ENCODE peak calls at places on chromosomes 11 and 22, in nine cellular contexts. One of them, this sample, is unnamed.

GRCh38 chr22:21009638-21010425 is 5.1 kb upstream of the P2RX6 start:
- DNase-seq in stomach: peak
- DNase-seq in progenitor cell of endocrine pancreas: peak
- DNase-seq in tibial nerve: no peak
- DNase-seq in mucosa of descending colon: no peak
- DNase-seq in GM13976: no peak
- DNase-seq in prostate gland: peak
- DNase-seq in AG09319: no peak
- DNase-seq in NB4: peak
- DNase-seq in this sample: peak

GRCh38 chr11:86464509-86465221 is 90.0 kb downstream of the CCDC81 start:
- DNase-seq in prostate gland: no peak
- DNase-seq in AG09319: no peak
- DNase-seq in progenitor cell of endocrine pancreas: no peak
- DNase-seq in NB4: no peak
- DNase-seq in GM13976: no peak
- DNase-seq in tibial nerve: no peak
- DNase-seq in stomach: no peak
- DNase-seq in mucosa of descending colon: no peak
- DNase-seq in this sample: no peak

GRCh38 chr11:43923327-43924111 is 18.9 kb upstream of the C11orf96 start:
- DNase-seq in mucosa of descending colon: no peak
- DNase-seq in NB4: no peak
- DNase-seq in GM13976: no peak
- DNase-seq in tibial nerve: peak
- DNase-seq in stomach: no peak
- DNase-seq in AG09319: no peak
- DNase-seq in prostate gland: no peak
- DNase-seq in progenitor cell of endocrine pancreas: no peak
- DNase-seq in this sample: peak

GRCh38 chr11:30510750-30511149 is 75.4 kb downstream of the MPPED2 start:
- DNase-seq in tibial nerve: no peak
- DNase-seq in prostate gland: no peak
- DNase-seq in NB4: no peak
- DNase-seq in progenitor cell of endocrine pancreas: no peak
- DNase-seq in AG09319: no peak
- DNase-seq in stomach: no peak
- DNase-seq in mucosa of descending colon: no peak
- DNase-seq in GM13976: no peak
- DNase-seq in this sample: no peak

GRCh38 chr22:17085277-17086091 is 684 bp downstream of the IL17RA start:
- DNase-seq in stomach: peak
- DNase-seq in prostate gland: no peak
- DNase-seq in tibial nerve: no peak
- DNase-seq in progenitor cell of endocrine pancreas: no peak
- DNase-seq in GM13976: no peak
- DNase-seq in mucosa of descending colon: peak
- DNase-seq in AG09319: no peak
- DNase-seq in NB4: peak
- DNase-seq in this sample: no peak

GRCh38 chr22:47587361-47587760 is 824.9 kb downstream of the TBC1D22A start:
- DNase-seq in AG09319: no peak
- DNase-seq in tibial nerve: no peak
- DNase-seq in NB4: no peak
- DNase-seq in prostate gland: no peak
- DNase-seq in stomach: peak
- DNase-seq in progenitor cell of endocrine pancreas: no peak
- DNase-seq in mucosa of descending colon: no peak
- DNase-seq in GM13976: no peak
- DNase-seq in this sample: no peak

GRCh38 chr11:32213223-32213622 is 122.3 kb downstream of the RCN1 start:
- DNase-seq in tibial nerve: no peak
- DNase-seq in NB4: peak
- DNase-seq in GM13976: no peak
- DNase-seq in AG09319: no peak
- DNase-seq in prostate gland: no peak
- DNase-seq in progenitor cell of endocrine pancreas: no peak
- DNase-seq in stomach: no peak
- DNase-seq in mucosa of descending colon: no peak
- DNase-seq in this sample: peak

GRCh38 chr11:76613901-76614300 is 56.6 kb downstream of the LRRC32 start:
- DNase-seq in prostate gland: no peak
- DNase-seq in AG09319: no peak
- DNase-seq in stomach: no peak
- DNase-seq in tibial nerve: no peak
- DNase-seq in GM13976: no peak
- DNase-seq in mucosa of descending colon: no peak
- DNase-seq in NB4: no peak
- DNase-seq in progenitor cell of endocrine pancreas: no peak
- DNase-seq in this sample: no peak

GRCh38 chr22:43425976-43426785 is 14.4 kb downstream of the MPPED1 start:
- DNase-seq in stomach: no peak
- DNase-seq in AG09319: no peak
- DNase-seq in prostate gland: no peak
- DNase-seq in mucosa of descending colon: no peak
- DNase-seq in NB4: no peak
- DNase-seq in tibial nerve: no peak
- DNase-seq in GM13976: no peak
- DNase-seq in progenitor cell of endocrine pancreas: no peak
- DNase-seq in this sample: no peak

GRCh38 chr22:35119494-35119893 is 53.5 kb downstream of the ISX start:
- DNase-seq in prostate gland: no peak
- DNase-seq in AG09319: no peak
- DNase-seq in tibial nerve: no peak
- DNase-seq in stomach: no peak
- DNase-seq in GM13976: no peak
- DNase-seq in progenitor cell of endocrine pancreas: no peak
- DNase-seq in mucosa of descending colon: no peak
- DNase-seq in NB4: no peak
- DNase-seq in this sample: no peak

GRCh38 chr22:37122598-37123180 is 13.2 kb upstream of the TMPRSS6 start:
- DNase-seq in mucosa of descending colon: no peak
- DNase-seq in GM13976: no peak
- DNase-seq in stomach: no peak
- DNase-seq in AG09319: no peak
- DNase-seq in NB4: no peak
- DNase-seq in prostate gland: no peak
- DNase-seq in tibial nerve: no peak
- DNase-seq in progenitor cell of endocrine pancreas: no peak
- DNase-seq in this sample: no peak

GRCh38 chr22:37726240-37726887 is 29.5 kb downstream of the TRIOBP start:
- DNase-seq in GM13976: peak
- DNase-seq in prostate gland: no peak
- DNase-seq in NB4: peak
- DNase-seq in tibial nerve: no peak
- DNase-seq in AG09319: no peak
- DNase-seq in mucosa of descending colon: no peak
- DNase-seq in stomach: no peak
- DNase-seq in progenitor cell of endocrine pancreas: no peak
- DNase-seq in this sample: peak

GRCh38 chr11:105799728-105800462 is 190.0 kb downstream of the GRIA4 start:
- DNase-seq in progenitor cell of endocrine pancreas: no peak
- DNase-seq in tibial nerve: no peak
- DNase-seq in GM13976: no peak
- DNase-seq in NB4: no peak
- DNase-seq in AG09319: no peak
- DNase-seq in prostate gland: no peak
- DNase-seq in stomach: no peak
- DNase-seq in mucosa of descending colon: no peak
- DNase-seq in this sample: no peak

GRCh38 chr22:43002198-43002577 is 12.8 kb downstream of the PACSIN2 start:
- DNase-seq in NB4: no peak
- DNase-seq in prostate gland: no peak
- DNase-seq in tibial nerve: no peak
- DNase-seq in mucosa of descending colon: peak
- DNase-seq in progenitor cell of endocrine pancreas: no peak
- DNase-seq in GM13976: no peak
- DNase-seq in AG09319: no peak
- DNase-seq in stomach: no peak
- DNase-seq in this sample: peak

GRCh38 chr22:21778705-21779363 is 43.2 kb upstream of the YPEL1 start:
- DNase-seq in AG09319: peak
- DNase-seq in GM13976: no peak
- DNase-seq in prostate gland: no peak
- DNase-seq in stomach: peak
- DNase-seq in NB4: no peak
- DNase-seq in tibial nerve: no peak
- DNase-seq in progenitor cell of endocrine pancreas: no peak
- DNase-seq in mucosa of descending colon: no peak
- DNase-seq in this sample: peak

GRCh38 chr11:444397-445144 is 2.8 kb upstream of the ANO9 start:
- DNase-seq in NB4: no peak
- DNase-seq in progenitor cell of endocrine pancreas: no peak
- DNase-seq in mucosa of descending colon: peak
- DNase-seq in GM13976: no peak
- DNase-seq in AG09319: no peak
- DNase-seq in prostate gland: no peak
- DNase-seq in tibial nerve: no peak
- DNase-seq in stomach: peak
- DNase-seq in this sample: peak

GRCh38 chr22:46895753-46896152 is 133.3 kb downstream of the TBC1D22A start:
- DNase-seq in NB4: peak
- DNase-seq in mucosa of descending colon: no peak
- DNase-seq in tibial nerve: no peak
- DNase-seq in prostate gland: no peak
- DNase-seq in AG09319: no peak
- DNase-seq in progenitor cell of endocrine pancreas: no peak
- DNase-seq in GM13976: no peak
- DNase-seq in stomach: peak
- DNase-seq in this sample: no peak

GRCh38 chr11:24234822-24235508 is 261.9 kb upstream of the LUZP2 start:
- DNase-seq in GM13976: no peak
- DNase-seq in AG09319: no peak
- DNase-seq in NB4: no peak
- DNase-seq in mucosa of descending colon: peak
- DNase-seq in progenitor cell of endocrine pancreas: no peak
- DNase-seq in stomach: peak
- DNase-seq in prostate gland: no peak
- DNase-seq in tibial nerve: no peak
- DNase-seq in this sample: peak

GRCh38 chr22:49921508-49922278 is 3.3 kb downstream of the CRELD2 start:
- DNase-seq in stomach: no peak
- DNase-seq in progenitor cell of endocrine pancreas: no peak
- DNase-seq in GM13976: no peak
- DNase-seq in mucosa of descending colon: no peak
- DNase-seq in prostate gland: no peak
- DNase-seq in tibial nerve: no peak
- DNase-seq in AG09319: no peak
- DNase-seq in NB4: no peak
- DNase-seq in this sample: no peak
- TF ChIP-seq CTCF in stomach: no peak
- TF ChIP-seq CTCF in progenitor cell of endocrine pancreas: no peak
- TF ChIP-seq CTCF in GM13976: no peak
- TF ChIP-seq CTCF in mucosa of descending colon: no peak
- TF ChIP-seq CTCF in prostate gland: no peak
- TF ChIP-seq CTCF in tibial nerve: no peak
- TF ChIP-seq CTCF in AG09319: no peak
- TF ChIP-seq CTCF in NB4: no peak
- TF ChIP-seq CTCF in this sample: no peak

GRCh38 chr11:80502511-80502910 is 1061.7 kb upstream of the TENM4 start:
- DNase-seq in mucosa of descending colon: no peak
- DNase-seq in AG09319: no peak
- DNase-seq in NB4: no peak
- DNase-seq in GM13976: no peak
- DNase-seq in tibial nerve: no peak
- DNase-seq in prostate gland: no peak
- DNase-seq in stomach: no peak
- DNase-seq in progenitor cell of endocrine pancreas: no peak
- DNase-seq in this sample: no peak
- TF ChIP-seq CTCF in mucosa of descending colon: no peak
- TF ChIP-seq CTCF in AG09319: no peak
- TF ChIP-seq CTCF in NB4: no peak
- TF ChIP-seq CTCF in GM13976: no peak
- TF ChIP-seq CTCF in tibial nerve: no peak
- TF ChIP-seq CTCF in prostate gland: no peak
- TF ChIP-seq CTCF in stomach: no peak
- TF ChIP-seq CTCF in progenitor cell of endocrine pancreas: peak
- TF ChIP-seq CTCF in this sample: no peak

GRCh38 chr11:115504279-115505158 is at the start of gene CADM1:
- DNase-seq in mucosa of descending colon: peak
- DNase-seq in GM13976: peak
- DNase-seq in AG09319: peak
- DNase-seq in tibial nerve: peak
- DNase-seq in prostate gland: peak
- DNase-seq in NB4: no peak
- DNase-seq in progenitor cell of endocrine pancreas: peak
- DNase-seq in stomach: peak
- DNase-seq in this sample: peak
- TF ChIP-seq CTCF in mucosa of descending colon: peak
- TF ChIP-seq CTCF in GM13976: peak
- TF ChIP-seq CTCF in AG09319: peak
- TF ChIP-seq CTCF in tibial nerve: peak
- TF ChIP-seq CTCF in prostate gland: peak
- TF ChIP-seq CTCF in NB4: no peak
- TF ChIP-seq CTCF in progenitor cell of endocrine pancreas: peak
- TF ChIP-seq CTCF in stomach: peak
- TF ChIP-seq CTCF in this sample: peak

GRCh38 chr11:122815900-122816299 is 22.4 kb upstream of the CRTAM start:
- DNase-seq in GM13976: no peak
- DNase-seq in stomach: no peak
- DNase-seq in NB4: no peak
- DNase-seq in progenitor cell of endocrine pancreas: no peak
- DNase-seq in prostate gland: no peak
- DNase-seq in AG09319: no peak
- DNase-seq in mucosa of descending colon: no peak
- DNase-seq in tibial nerve: no peak
- DNase-seq in this sample: no peak

GRCh38 chr11:122813176-122813917 is 25.0 kb upstream of the CRTAM start:
- DNase-seq in tibial nerve: no peak
- DNase-seq in NB4: no peak
- DNase-seq in stomach: no peak
- DNase-seq in AG09319: no peak
- DNase-seq in progenitor cell of endocrine pancreas: no peak
- DNase-seq in mucosa of descending colon: no peak
- DNase-seq in GM13976: no peak
- DNase-seq in prostate gland: no peak
- DNase-seq in this sample: no peak

GRCh38 chr11:122812612-122813011 is 25.7 kb upstream of the CRTAM start:
- DNase-seq in tibial nerve: no peak
- DNase-seq in mucosa of descending colon: no peak
- DNase-seq in NB4: no peak
- DNase-seq in prostate gland: no peak
- DNase-seq in progenitor cell of endocrine pancreas: no peak
- DNase-seq in AG09319: no peak
- DNase-seq in GM13976: no peak
- DNase-seq in stomach: no peak
- DNase-seq in this sample: no peak

GRCh38 chr11:122816701-122817100 is 21.6 kb upstream of the CRTAM start:
- DNase-seq in stomach: no peak
- DNase-seq in tibial nerve: no peak
- DNase-seq in AG09319: no peak
- DNase-seq in NB4: no peak
- DNase-seq in progenitor cell of endocrine pancreas: no peak
- DNase-seq in mucosa of descending colon: no peak
- DNase-seq in GM13976: no peak
- DNase-seq in prostate gland: no peak
- DNase-seq in this sample: no peak

DNA sequence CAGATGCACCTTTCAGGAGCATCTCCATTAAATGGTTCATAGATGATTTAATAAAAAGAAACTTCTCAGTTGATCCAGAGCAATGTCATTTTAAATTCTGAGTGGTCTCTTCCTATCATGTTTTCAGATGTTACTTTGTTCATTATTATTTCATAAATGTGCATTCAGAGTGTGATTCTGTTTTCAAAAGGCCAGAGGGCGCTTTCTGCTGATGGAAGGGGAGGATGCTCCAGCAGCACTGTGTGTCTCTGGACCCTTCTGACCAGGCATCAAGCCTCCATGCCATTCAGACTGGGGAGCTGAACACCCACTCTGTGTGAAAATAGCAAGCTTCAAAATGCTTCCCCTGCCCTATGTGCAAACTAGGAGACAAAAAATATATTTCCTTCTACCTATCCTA is 23.9 kb upstream of the CRTAM start:
- DNase-seq in prostate gland: no peak
- DNase-seq in tibial nerve: no peak
- DNase-seq in GM13976: no peak
- DNase-seq in AG09319: no peak
- DNase-seq in progenitor cell of endocrine pancreas: no peak
- DNase-seq in mucosa of descending colon: no peak
- DNase-seq in NB4: no peak
- DNase-seq in stomach: no peak
- DNase-seq in this sample: no peak
- TF ChIP-seq CTCF in prostate gland: no peak
- TF ChIP-seq CTCF in tibial nerve: no peak
- TF ChIP-seq CTCF in GM13976: peak
- TF ChIP-seq CTCF in AG09319: no peak
- TF ChIP-seq CTCF in progenitor cell of endocrine pancreas: peak
- TF ChIP-seq CTCF in mucosa of descending colon: no peak
- TF ChIP-seq CTCF in NB4: peak
- TF ChIP-seq CTCF in stomach: no peak
- TF ChIP-seq CTCF in this sample: peak

This sample was measured in fibroblast of mammary gland.